ENCODE peak calls at places on chromosome 9, in five cellular contexts. D is body of pancreas, G is esophagus muscularis mucosa, E is stomach, O is HCT116. C is an unnamed sample.

GRCh38 chr9:3884736-3885135 is 358.9 kb upstream of the RFX3 start:
- DNase-seq in D (no peak), G (no peak), E (no peak), O (no peak), C (no peak)

GRCh38 chr9:87878930-87879603 is 3.6 kb upstream of the SPATA31E1 start:
- DNase-seq in D (no peak), G (no peak), E (no peak), O (no peak), C (no peak)

GRCh38 chr9:87886210-87887150 is 3.8 kb downstream of the SPATA31E1 start:
- DNase-seq in D (no peak), G (peak; percentile 89), E (no peak), O (no peak), C (no peak)

GRCh38 chr9:69590241-69590640 is 81.9 kb downstream of the APBA1 start:
- DNase-seq in D (no peak), G (no peak), E (no peak), O (no peak), C (no peak)

GRCh38 chr9:32430720-32431119 is 46.3 kb downstream of the ACO1 start:
- DNase-seq in D (no peak), G (no peak), E (no peak), O (no peak), C (no peak)

GRCh38 chr9:5593904-5594303 is 35.0 kb upstream of the RIC1 start:
- DNase-seq in D (no peak), G (no peak), E (no peak), O (no peak), C (no peak)

GRCh38 chr9:7871977-7872730 is 72.6 kb upstream of the DMAC1 start:
- DNase-seq in D (no peak), G (no peak), E (no peak), O (no peak), C (no peak)

GRCh38 chr9:31615964-31616363 is 768.5 kb upstream of the ACO1 start:
- DNase-seq in D (no peak), G (no peak), E (no peak), O (no peak), C (no peak)

GRCh38 chr9:129400001-129400970 is 220.6 kb downstream of the C9orf50 start:
- DNase-seq in D (no peak), G (no peak), E (no peak), O (no peak), C (no peak)

GRCh38 chr9:104907278-104907951 is 20.5 kb downstream of the ABCA1 start:
- DNase-seq in D (no peak), G (no peak), E (no peak), O (no peak), C (no peak)

GRCh38 chr9:72203205-72203803 is 54.1 kb downstream of the GDA start:
- DNase-seq in D (peak; percentile 26), G (no peak), E (no peak), O (peak; percentile 28), C (no peak)

GRCh38 chr9:112894031-112894430 is 3.4 kb upstream of the SLC46A2 start:
- DNase-seq in D (no peak), G (no peak), E (no peak), O (no peak), C (no peak)

GRCh38 chr9:86354048-86354881 is at the start of gene TUT7:
- DNase-seq in D (peak; percentile 98), G (peak; percentile 98), E (peak; percentile 97), O (peak; percentile 89), C (peak; percentile 92)
- TF ChIP-seq POLR2A in D (peak; percentile 94), G (peak; percentile 67), E (peak; percentile 43), O (peak; percentile 70), C (peak; percentile 73)

GRCh38 chr9:133127340-133127981 is 6.4 kb upstream of the RALGDS start:
- DNase-seq in D (peak; percentile 81), G (no peak), E (peak; percentile 84), O (peak; percentile 50), C (no peak)

GRCh38 chr9:133128152-133128551 is 7.1 kb upstream of the RALGDS start:
- DNase-seq in D (no peak), G (no peak), E (no peak), O (no peak), C (no peak)

GRCh38 chr9:133124123-133124948 is 3.3 kb upstream of the RALGDS start:
- DNase-seq in D (no peak), G (no peak), E (no peak), O (no peak), C (no peak)

GRCh38 chr9:133126697-133127339 is 5.8 kb upstream of the RALGDS start:
- DNase-seq in D (no peak), G (no peak), E (no peak), O (no peak), C (no peak)

GRCh38 chr9:133125706-133126696 is 5.0 kb upstream of the RALGDS start:
- DNase-seq in D (peak; percentile 52), G (no peak), E (no peak), O (no peak), C (no peak)
- H3K4me1 ChIP-seq in D (peaks cover 48% of the 10 kb centered on the region), G (peaks cover 63% of the 10 kb centered on the region), E (peaks cover 88% of the 10 kb centered on the region), O (peaks cover 17% of the 10 kb centered on the region), C (no peaks in the 10 kb centered on the region)

GRCh38 chr9:137764981-137765380 is 112.6 kb upstream of the CACNA1B start:
- DNase-seq in D (no peak), G (no peak), E (no peak), O (no peak), C (no peak)
- H3K36me3 ChIP-seq in D (no peaks in the 10 kb centered on the region), G (peaks cover 53% of the 10 kb centered on the region), E (peaks cover 26% of the 10 kb centered on the region), O (peaks cover 8% of the 10 kb centered on the region), C (no peaks in the 10 kb centered on the region)

GRCh38 chr9:124354364-124355031 is 60.7 kb downstream of the PSMB7 start:
- DNase-seq in D (no peak), G (no peak), E (no peak), O (no peak), C (no peak)
- TF ChIP-seq POLR2A in D (no peak), G (no peak), E (no peak), O (no peak), C (no peak)

DNA sequence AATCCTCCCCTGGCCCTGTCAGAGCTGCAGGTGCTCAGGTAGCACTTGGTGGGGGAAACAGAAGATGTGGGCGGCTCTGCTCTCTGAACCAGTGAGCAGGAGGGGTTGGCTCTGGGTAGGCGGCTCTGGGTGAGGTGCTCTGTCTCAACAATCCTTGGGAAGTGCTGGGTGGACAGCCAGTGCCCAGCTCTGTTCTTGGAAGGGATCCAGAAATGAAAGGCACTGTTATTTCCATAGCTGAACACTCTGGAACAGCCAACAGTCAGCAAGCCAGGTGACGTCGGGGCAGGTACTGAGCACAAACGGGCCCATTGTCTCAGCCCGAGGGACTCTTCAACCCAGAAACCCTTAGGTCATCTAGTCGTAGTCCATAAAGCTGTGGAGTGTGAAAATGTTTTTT is 36.3 kb downstream of the OLFM1 start:
- DNase-seq in D (peak; percentile 21), G (no peak), E (no peak), O (no peak), C (no peak)
- H3K4me1 ChIP-seq in D (no peaks in the 10 kb centered on the region), G (peaks cover 9% of the 10 kb centered on the region), E (no peaks in the 10 kb centered on the region), O (no peaks in the 10 kb centered on the region), C (peaks cover 3% of the 10 kb centered on the region)

GRCh38 chr9:136471802-136472487 is 10.9 kb downstream of the SEC16A start:
- DNase-seq in D (no peak), G (no peak), E (no peak), O (no peak), C (no peak)
- H3K36me3 ChIP-seq in D (peaks cover 5% of the 10 kb centered on the region), G (peaks cover 99% of the 10 kb centered on the region), E (peaks cover 87% of the 10 kb centered on the region), O (peaks cover 58% of the 10 kb centered on the region), C (peaks cover 7% of the 10 kb centered on the region)

GRCh38 chr9:133121200-133122166 is at the start of gene RALGDS:
- DNase-seq in D (peak; percentile 92), G (peak; percentile 97), E (peak; percentile 93), O (peak; percentile 56), C (peak; percentile 88)

GRCh38 chr9:133119461-133120342 is 1.3 kb downstream of the RALGDS start:
- DNase-seq in D (no peak), G (no peak), E (no peak), O (no peak), C (no peak)

GRCh38 chr9:133119039-133119438 is 2.0 kb downstream of the RALGDS start:
- DNase-seq in D (no peak), G (no peak), E (no peak), O (no peak), C (no peak)

GRCh38 chr9:133122167-133122550 is 1.1 kb upstream of the RALGDS start:
- DNase-seq in D (no peak), G (no peak), E (no peak), O (no peak), C (no peak)

GRCh38 chr9:133120343-133121199 is 469 bp downstream of the RALGDS start:
- DNase-seq in D (peak; percentile 47), G (no peak), E (no peak), O (no peak), C (no peak)
- TF ChIP-seq POLR2A in D (peak; percentile 40), G (no peak), E (no peak), O (peak; percentile 37), C (peak; percentile 51)

GRCh38 chr9:109113892-109114609 is 5.7 kb downstream of the TMEM245 start:
- DNase-seq in D (peak; percentile 29), G (no peak), E (no peak), O (no peak), C (no peak)

GRCh38 chr9:109110326-109111014 is 9.3 kb downstream of the TMEM245 start:
- DNase-seq in D (no peak), G (no peak), E (no peak), O (peak; percentile 54), C (no peak)

GRCh38 chr9:109114670-109115069 is 5.1 kb downstream of the TMEM245 start:
- DNase-seq in D (peak; percentile 27), G (no peak), E (no peak), O (no peak), C (no peak)

GRCh38 chr9:109115931-109116541 is 3.7 kb downstream of the TMEM245 start:
- DNase-seq in D (peak; percentile 43), G (no peak), E (peak; percentile 72), O (no peak), C (no peak)

DNA sequence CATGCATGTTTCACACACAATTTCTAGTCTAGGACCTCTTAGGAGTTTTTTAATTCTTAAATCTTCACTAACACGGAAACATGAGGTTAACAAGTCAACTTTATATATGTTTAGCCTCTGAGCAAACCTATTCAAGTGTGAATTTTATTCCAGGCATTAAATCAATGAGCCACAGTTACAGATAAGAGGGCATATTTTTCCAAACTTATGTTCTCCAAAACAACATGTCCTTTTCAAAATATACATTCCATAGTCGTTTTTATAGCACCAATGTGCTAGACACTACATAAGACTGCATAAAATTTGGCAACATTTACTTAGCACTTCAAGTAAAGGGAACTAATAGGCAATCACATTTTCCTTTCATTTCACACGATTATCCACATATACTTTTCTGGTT is 6.5 kb downstream of the TMEM245 start:
- DNase-seq in D (no peak), G (no peak), E (no peak), O (no peak), C (no peak)
- H3K4me1 ChIP-seq in D (peaks cover 98% of the 10 kb centered on the region), G (peaks cover 98% of the 10 kb centered on the region), E (peaks cover 99% of the 10 kb centered on the region), O (peaks cover 39% of the 10 kb centered on the region), C (peaks cover 59% of the 10 kb centered on the region)

C was measured in tibial nerve.